ENCODE peak calls at places on chromosomes 6 and 20, in ten cellular contexts. U is bronchial epithelial cell; M is HCEC 1CT; L is NT2/D1; W is central memory CD4-positive, alpha-beta T cell; Z is amygdala; Y is activated naive CD4-positive, alpha-beta T cell treated with anti-CD3 and anti-CD28 coated beads, Interleukin-2, amount 10 ng/mL, durations not matched to agents 7 days and 5 days; B is breast epithelium; S is NCI-H510A; T is hepatocyte. D is an unnamed sample.

GRCh38 chr6:159577564-159577963 is 115.5 kb downstream of the SOD2 start:
- DNase-seq in U (peak), M (no peak), L (peak), W (no peak), Z (no peak), Y (no peak), B (no peak), S (no peak), T (no peak), D (no peak)

GRCh38 chr6:72911463-72912153 is 289.7 kb downstream of the KCNQ5 start:
- DNase-seq in U (peak), M (no peak), L (no peak), W (no peak), Z (no peak), Y (no peak), B (no peak), S (no peak), T (no peak), D (no peak)

GRCh38 chr6:150741633-150742200 is 123.8 kb upstream of the MTHFD1L start:
- DNase-seq in U (no peak), M (no peak), L (no peak), W (no peak), Z (no peak), Y (no peak), B (no peak), S (no peak), T (no peak), D (no peak)

GRCh38 chr6:25219147-25219546 is 60.0 kb upstream of the CARMIL1 start:
- DNase-seq in U (no peak), M (no peak), L (no peak), W (no peak), Z (no peak), Y (no peak), B (no peak), S (no peak), T (no peak), D (no peak)

GRCh38 chr6:28866342-28867077 is 57.3 kb downstream of the TRIM27 start:
- DNase-seq in U (peak), M (no peak), L (no peak), W (peak), Z (peak), Y (peak), B (peak), S (no peak), T (peak), D (no peak)

GRCh38 chr6:6392214-6393068 is 72.0 kb upstream of the F13A1 start:
- DNase-seq in U (no peak), M (no peak), L (no peak), W (no peak), Z (no peak), Y (no peak), B (no peak), S (no peak), T (no peak), D (no peak)

GRCh38 chr20:62907377-62908317 is 18.7 kb downstream of the DIDO1 start:
- DNase-seq in U (no peak), M (no peak), L (no peak), W (no peak), Z (no peak), Y (peak), B (no peak), S (no peak), T (no peak), D (no peak)

GRCh38 chr6:6002809-6003333 is 3.9 kb downstream of the NRN1 start:
- DNase-seq in U (no peak), M (no peak), L (no peak), W (no peak), Z (no peak), Y (no peak), B (no peak), S (no peak), T (no peak), D (no peak)

GRCh38 chr6:72657798-72658197 is 35.9 kb downstream of the KCNQ5 start:
- DNase-seq in U (no peak), M (peak), L (no peak), W (no peak), Z (no peak), Y (no peak), B (no peak), S (no peak), T (no peak), D (no peak)

GRCh38 chr20:62860391-62860923 is 1.2 kb downstream of the TCFL5 start:
- DNase-seq in U (no peak), M (no peak), L (no peak), W (no peak), Z (no peak), Y (no peak), B (no peak), S (no peak), T (no peak), D (no peak)

GRCh38 chr20:5061209-5061608 is 58.5 kb downstream of the PCNA start:
- DNase-seq in U (peak), M (peak), L (no peak), W (no peak), Z (no peak), Y (no peak), B (no peak), S (no peak), T (peak), D (no peak)

GRCh38 chr6:111666812-111667211 is 61.1 kb upstream of the TRAF3IP2 start:
- DNase-seq in U (no peak), M (no peak), L (no peak), W (no peak), Z (no peak), Y (no peak), B (no peak), S (no peak), T (no peak), D (no peak)

GRCh38 chr20:41668057-41668749 is 50.0 kb upstream of the CHD6 start:
- DNase-seq in U (no peak), M (no peak), L (no peak), W (no peak), Z (no peak), Y (no peak), B (no peak), S (no peak), T (no peak), D (no peak)

GRCh38 chr20:17652411-17652810 is 29.6 kb downstream of the RRBP1 start:
- DNase-seq in U (no peak), M (no peak), L (no peak), W (no peak), Z (no peak), Y (no peak), B (no peak), S (no peak), T (no peak), D (no peak)

GRCh38 chr20:35370751-35371150 is 41.0 kb downstream of the UQCC1 start:
- DNase-seq in U (no peak), M (no peak), L (no peak), W (no peak), Z (no peak), Y (no peak), B (no peak), S (no peak), T (no peak), D (no peak)

GRCh38 chr6:17938885-17939284 is 48.5 kb downstream of the KIF13A start:
- DNase-seq in U (peak), M (peak), L (no peak), W (no peak), Z (no peak), Y (no peak), B (no peak), S (no peak), T (peak), D (no peak)

GRCh38 chr20:49579874-49580817 is 12.2 kb upstream of the PTGIS start:
- DNase-seq in U (no peak), M (no peak), L (no peak), W (no peak), Z (no peak), Y (no peak), B (no peak), S (no peak), T (peak), D (no peak)

GRCh38 chr6:124064317-124065113 is 260.9 kb downstream of the NKAIN2 start:
- DNase-seq in U (no peak), M (no peak), L (no peak), W (no peak), Z (no peak), Y (no peak), B (no peak), S (no peak), T (no peak), D (no peak)

GRCh38 chr6:3193102-3193837 is 34.2 kb downstream of the TUBB2B start:
- DNase-seq in U (no peak), M (no peak), L (no peak), W (no peak), Z (no peak), Y (no peak), B (no peak), S (no peak), T (no peak), D (no peak)